ENCODE peak calls at places on chromosomes 3 and 15, in four cellular contexts. E, X, R and B are unnamed samples.

GRCh38 chr3:167559922-167560321 is 86.1 kb upstream of the SERPINI2 start:
- DNase-seq in E (no peak), X (peak; percentile 8), R (no peak), B (no peak)

GRCh38 chr3:197465996-197466549 is 89.7 kb downstream of the BDH1 start:
- DNase-seq in E (no peak), X (no peak), R (no peak), B (no peak)

GRCh38 chr15:54280726-54281125 is 302.5 kb downstream of the UNC13C start:
- DNase-seq in E (no peak), X (no peak), R (no peak), B (no peak)

GRCh38 chr3:55555866-55556621 is 68.9 kb upstream of the WNT5A start:
- DNase-seq in E (no peak), X (no peak), R (no peak), B (no peak)

GRCh38 chr3:113534365-113534764 is 2.0 kb downstream of the SIDT1 start:
- DNase-seq in E (no peak), X (no peak), R (no peak), B (no peak)

GRCh38 chr15:89492934-89493631 is 3.3 kb downstream of the RHCG start:
- DNase-seq in E (no peak), X (no peak), R (no peak), B (no peak)

GRCh38 chr3:53824795-53825194 is 21.4 kb downstream of the CHDH start:
- DNase-seq in E (no peak), X (no peak), R (no peak), B (no peak)

GRCh38 chr15:69853572-69853971 is 244.1 kb downstream of the TLE3 start:
- DNase-seq in E (no peak), X (no peak), R (peak; percentile 72), B (no peak)

GRCh38 chr3:120072867-120073525 is 21.3 kb downstream of the GSK3B start:
- DNase-seq in E (no peak), X (no peak), R (no peak), B (no peak)

DNA sequence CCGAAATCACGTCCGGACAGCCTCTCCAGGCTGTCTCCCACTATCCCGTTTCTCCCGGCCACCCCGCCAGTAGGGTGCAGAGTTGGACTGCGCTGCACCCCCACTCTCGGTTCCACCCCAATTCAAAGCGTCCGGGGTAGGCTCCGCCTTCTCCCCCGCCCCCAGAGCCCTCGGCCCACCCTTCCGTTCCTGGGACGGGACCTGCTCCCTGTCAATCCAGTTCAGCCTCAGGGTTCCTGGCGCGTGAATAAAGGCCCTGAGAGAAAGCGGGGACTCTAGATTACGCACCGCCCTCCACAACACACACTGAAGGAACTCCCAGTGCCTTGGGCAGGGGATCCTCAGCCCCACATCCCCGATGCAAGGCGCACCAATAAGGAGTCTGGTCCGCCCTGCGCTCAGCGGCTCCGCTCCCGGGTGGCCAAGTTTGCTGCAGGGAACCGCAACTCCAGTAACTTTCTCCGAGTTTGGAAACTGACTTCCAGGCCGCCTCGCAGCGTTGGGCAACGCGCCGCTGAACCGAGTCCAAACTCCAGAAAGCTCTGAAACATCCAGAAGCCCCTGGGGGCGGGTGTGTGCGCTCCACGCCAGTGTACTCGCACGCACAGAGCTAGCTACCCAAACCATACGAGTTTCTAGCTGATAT is 1.9 kb downstream of the ADAMTS9 start:
- DNase-seq in E (no peak), X (peak; percentile 80), R (peak; percentile 22), B (no peak)
- TF ChIP-seq CTCF in E (no peak), X (no peak), R (peak; percentile 14), B (peak; percentile 29)

DNA sequence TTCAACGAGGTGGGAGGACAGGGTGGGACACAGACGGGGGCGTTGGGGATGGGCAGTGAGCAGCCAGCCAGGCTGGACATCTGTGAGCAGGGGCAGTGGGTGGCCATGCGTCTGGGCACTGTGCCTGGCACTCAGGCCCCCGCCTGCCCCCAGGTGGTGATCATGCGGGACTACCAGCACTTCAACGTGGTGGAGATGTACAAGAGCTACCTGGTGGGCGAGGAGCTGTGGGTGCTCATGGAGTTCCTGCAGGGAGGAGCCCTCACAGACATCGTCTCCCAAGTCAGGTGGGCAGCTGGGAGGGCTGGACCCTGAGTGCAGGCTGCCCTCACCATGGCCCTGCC is 10.2 kb downstream of the ANKRD63 start:
- DNase-seq in E (no peak), X (no peak), R (peak; percentile 45), B (no peak)
- TF ChIP-seq CTCF in E (no peak), X (no peak), R (peak; percentile 16), B (peak; percentile 9)

GRCh38 chr15:58066042-58066867 is 744 bp upstream of the ALDH1A2 start:
- DNase-seq in E (no peak), X (peak; percentile 90), R (peak; percentile 69), B (peak; percentile 23)
- TF ChIP-seq CTCF in E (peak; percentile 58), X (peak; percentile 75), R (peak; percentile 94), B (peak; percentile 60)

GRCh38 chr3:852033-852432 is 240.8 kb upstream of the CNTN6 start:
- DNase-seq in E (no peak), X (no peak), R (no peak), B (no peak)
- TF ChIP-seq CTCF in E (no peak), X (no peak), R (no peak), B (peak; percentile 29)

GRCh38 chr3:114595521-114596028 is 301.7 kb downstream of the TIGIT start:
- DNase-seq in E (no peak), X (no peak), R (no peak), B (no peak)

GRCh38 chr3:114596147-114596546 is 302.3 kb downstream of the TIGIT start:
- DNase-seq in E (no peak), X (no peak), R (no peak), B (no peak)

GRCh38 chr3:114600571-114600970 is 306.7 kb downstream of the TIGIT start:
- DNase-seq in E (no peak), X (no peak), R (no peak), B (no peak)

DNA sequence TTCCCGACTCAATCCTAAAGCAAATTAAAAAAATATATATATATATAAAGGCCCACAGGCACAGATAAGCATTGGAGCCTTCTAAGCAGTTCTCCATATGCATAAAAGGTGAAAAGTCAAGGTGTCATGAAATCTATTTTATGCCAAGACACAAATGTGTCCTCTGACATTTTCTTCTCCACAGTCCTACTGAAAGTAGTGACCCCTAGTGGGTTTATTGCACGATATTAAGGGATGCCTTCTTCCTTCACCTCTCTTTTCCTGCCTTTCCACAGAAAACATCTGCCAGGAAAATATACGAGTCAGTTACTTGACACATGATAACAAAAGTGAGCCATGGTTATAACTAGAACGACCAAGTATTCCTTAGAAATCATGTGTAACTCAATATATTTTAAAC is 303.2 kb downstream of the TIGIT start:
- DNase-seq in E (no peak), X (no peak), R (no peak), B (no peak)
- TF ChIP-seq CTCF in E (no peak), X (no peak), R (peak; percentile 21), B (peak; percentile 29)

GRCh38 chr3:102224171-102224570 is 210.6 kb upstream of the ZPLD1 start:
- DNase-seq in E (no peak), X (peak; percentile 19), R (peak; percentile 6), B (no peak)
- TF ChIP-seq CTCF in E (no peak), X (no peak), R (peak; percentile 49), B (no peak)

GRCh38 chr3:57646723-57647122 is 46.2 kb downstream of the DENND6A start:
- DNase-seq in E (no peak), X (no peak), R (peak; percentile 3), B (no peak)
- TF ChIP-seq CTCF in E (no peak), X (no peak), R (peak; percentile 24), B (no peak)

GRCh38 chr3:134651347-134652041 is 672 bp upstream of the KY start:
- DNase-seq in E (no peak), X (no peak), R (no peak), B (no peak)

GRCh38 chr3:134652409-134652831 is 1.6 kb upstream of the KY start:
- DNase-seq in E (no peak), X (no peak), R (no peak), B (no peak)

GRCh38 chr3:134652886-134653630 is 2.2 kb upstream of the KY start:
- DNase-seq in E (no peak), X (no peak), R (no peak), B (no peak)

GRCh38 chr3:134649106-134649705 is 1.6 kb downstream of the KY start:
- DNase-seq in E (no peak), X (no peak), R (no peak), B (no peak)

GRCh38 chr3:134650431-134651346 is at the start of gene KY:
- DNase-seq in E (no peak), X (peak; percentile 52), R (peak; percentile 9), B (peak; percentile 41)
- TF ChIP-seq CTCF in E (no peak), X (no peak), R (no peak), B (peak; percentile 1)

DNA sequence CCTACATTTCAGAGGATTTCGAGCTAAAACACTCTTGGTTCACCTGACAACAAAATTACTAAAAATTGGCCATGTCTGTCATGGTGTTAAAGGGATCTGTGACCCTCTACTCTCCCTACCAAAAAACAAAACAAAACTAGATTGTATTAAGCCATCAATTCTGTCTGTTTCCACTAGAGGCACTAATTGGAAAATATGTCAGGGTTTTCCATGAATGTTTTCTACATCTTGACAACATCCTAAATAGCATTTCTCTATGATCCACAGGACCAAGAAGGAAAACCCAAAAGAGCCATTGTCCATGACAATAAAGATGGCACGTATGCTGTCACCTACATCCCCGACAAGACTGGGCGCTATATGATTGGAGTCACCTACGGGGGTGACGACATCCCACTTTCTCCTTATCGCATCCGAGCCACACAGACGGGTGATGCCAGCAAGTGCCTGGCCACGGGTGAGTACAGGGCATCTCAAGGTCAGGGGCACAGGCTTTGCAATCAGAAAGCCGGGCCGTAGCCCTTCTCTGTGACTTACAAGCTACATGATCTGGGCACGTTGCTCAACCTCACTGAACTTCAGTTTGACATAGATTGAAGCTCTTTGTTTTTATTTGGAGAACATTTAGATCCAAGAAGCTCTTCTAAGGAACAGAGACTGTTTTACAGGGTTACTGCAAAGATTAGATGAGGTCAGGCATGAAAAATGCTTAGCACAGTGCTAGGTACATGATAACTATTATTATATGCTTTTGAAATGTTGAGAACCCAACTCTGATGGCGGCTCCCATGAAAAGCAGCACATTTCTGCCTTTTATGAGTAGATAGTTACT is 74.8 kb downstream of the DNASE1L3 start:
- DNase-seq in E (no peak), X (no peak), R (no peak), B (no peak)
- TF ChIP-seq CTCF in E (no peak), X (peak; percentile 46), R (peak; percentile 26), B (no peak)